ENCODE peak calls at places on chromosomes 13 and 19, in ten cellular contexts. V is endodermal cell, X is heart right ventricle, A is gastrocnemius medialis, C is lung, I is ovary, M is osteoblast, T is adrenal gland, H is OCI-LY7, D is H1. P is an unnamed sample. For H3K4me1 and H3K36me3, the result is how much of the 10 kb centered on the place peaks cover.

GRCh38 chr19:47271949-47272348 is 2.7 kb upstream of the INAFM1 start:
- DNase-seq in V (peak), X (no peak), A (no peak), C (no peak), I (peak), M (peak), T (no peak), H (no peak), D (no peak), P (peak)

GRCh38 chr13:32728327-32728726 is 142.1 kb downstream of the PDS5B start:
- DNase-seq in V (no peak), X (no peak), A (no peak), C (no peak), I (no peak), M (no peak), T (no peak), H (no peak), D (no peak), P (no peak)

GRCh38 chr19:38517321-38517720 is 83.8 kb downstream of the RYR1 start:
- DNase-seq in V (no peak), X (no peak), A (no peak), C (no peak), I (no peak), M (no peak), T (no peak), H (no peak), D (no peak), P (no peak)

GRCh38 chr13:30898070-30898469 is 8.0 kb upstream of the MEDAG start:
- DNase-seq in V (no peak), X (no peak), A (no peak), C (no peak), I (no peak), M (no peak), T (no peak), H (no peak), D (no peak), P (no peak)

GRCh38 chr13:91132381-91132780 is 215.1 kb upstream of the MIR17HG start:
- DNase-seq in V (no peak), X (no peak), A (no peak), C (no peak), I (no peak), M (no peak), T (no peak), H (no peak), D (no peak), P (no peak)

GRCh38 chr19:41804327-41804726 is 7.9 kb downstream of the CEACAM3 start:
- DNase-seq in V (peak), X (no peak), A (no peak), C (no peak), I (no peak), M (no peak), T (no peak), H (peak), D (no peak), P (no peak)

GRCh38 chr13:112625698-112626097 is 37.7 kb upstream of the TUBGCP3 start:
- DNase-seq in V (no peak), X (no peak), A (no peak), C (no peak), I (no peak), M (no peak), T (no peak), H (no peak), D (no peak), P (no peak)

GRCh38 chr13:95137096-95137495 is 164.2 kb downstream of the ABCC4 start:
- DNase-seq in V (no peak), X (no peak), A (no peak), C (no peak), I (no peak), M (peak), T (no peak), H (no peak), D (no peak), P (no peak)

GRCh38 chr19:42397315-42398166 is 7.4 kb upstream of the CNFN start:
- DNase-seq in V (no peak), X (no peak), A (no peak), C (no peak), I (no peak), M (peak), T (peak), H (no peak), D (no peak), P (no peak)

GRCh38 chr19:1608414-1609391 is 3.4 kb upstream of the UQCR11 start:
- DNase-seq in V (no peak), X (no peak), A (no peak), C (no peak), I (no peak), M (no peak), T (no peak), H (peak), D (no peak), P (peak)

GRCh38 chr19:45507864-45508680 is 793 bp downstream of the VASP start:
- DNase-seq in V (peak), X (no peak), A (no peak), C (no peak), I (peak), M (peak), T (peak), H (peak), D (no peak), P (peak)

GRCh38 chr19:6412111-6412999 is 12.3 kb downstream of the KHSRP start:
- DNase-seq in V (peak), X (no peak), A (no peak), C (no peak), I (peak), M (peak), T (no peak), H (peak), D (peak), P (peak)

GRCh38 chr19:51354103-51354741 is 12.0 kb downstream of the ETFB start:
- DNase-seq in V (peak), X (no peak), A (no peak), C (no peak), I (no peak), M (peak), T (no peak), H (no peak), D (no peak), P (peak)

GRCh38 chr13:30047154-30047874 is 196.9 kb upstream of the UBL3 start:
- DNase-seq in V (no peak), X (no peak), A (no peak), C (no peak), I (no peak), M (no peak), T (no peak), H (no peak), D (no peak), P (no peak)

GRCh38 chr19:17391371-17392151 is 2.4 kb downstream of the CCDC194 start:
- DNase-seq in V (peak), X (no peak), A (no peak), C (no peak), I (peak), M (peak), T (no peak), H (no peak), D (no peak), P (no peak)

GRCh38 chr19:17390665-17391370 is 3.2 kb downstream of the CCDC194 start:
- DNase-seq in V (peak), X (peak), A (peak), C (peak), I (peak), M (peak), T (peak), H (peak), D (peak), P (peak)

GRCh38 chr19:17393914-17394313 is at the start of gene CCDC194:
- DNase-seq in V (no peak), X (no peak), A (no peak), C (no peak), I (peak), M (peak), T (peak), H (no peak), D (no peak), P (no peak)

GRCh38 chr19:17389288-17389687 is 4.7 kb downstream of the CCDC194 start:
- DNase-seq in V (no peak), X (no peak), A (no peak), C (no peak), I (no peak), M (peak), T (no peak), H (no peak), D (no peak), P (no peak)

GRCh38 chr19:17389957-17390664 is 3.9 kb downstream of the CCDC194 start:
- DNase-seq in V (peak), X (no peak), A (no peak), C (no peak), I (peak), M (peak), T (no peak), H (no peak), D (no peak), P (no peak)
- TF ChIP-seq CTCF in V (peak), X (no peak), A (no peak), C (no peak), I (peak), M (no peak), T (no peak), H (no peak), D (no peak), P (no peak)

GRCh38 chr19:14672043-14672872 is 2.4 kb downstream of the ADGRE3 start:
- DNase-seq in V (no peak), X (no peak), A (no peak), C (no peak), I (no peak), M (peak), T (no peak), H (peak), D (no peak), P (no peak)

GRCh38 chr19:14670408-14670807 is 4.2 kb downstream of the ADGRE3 start:
- DNase-seq in V (no peak), X (no peak), A (no peak), C (no peak), I (no peak), M (no peak), T (no peak), H (no peak), D (no peak), P (no peak)

GRCh38 chr19:14673088-14673487 is 1.6 kb downstream of the ADGRE3 start:
- DNase-seq in V (no peak), X (no peak), A (no peak), C (no peak), I (no peak), M (no peak), T (no peak), H (no peak), D (no peak), P (no peak)

GRCh38 chr19:14674764-14675163 is at the start of gene ADGRE3:
- DNase-seq in V (no peak), X (no peak), A (no peak), C (no peak), I (no peak), M (peak), T (no peak), H (peak), D (no peak), P (no peak)

DNA sequence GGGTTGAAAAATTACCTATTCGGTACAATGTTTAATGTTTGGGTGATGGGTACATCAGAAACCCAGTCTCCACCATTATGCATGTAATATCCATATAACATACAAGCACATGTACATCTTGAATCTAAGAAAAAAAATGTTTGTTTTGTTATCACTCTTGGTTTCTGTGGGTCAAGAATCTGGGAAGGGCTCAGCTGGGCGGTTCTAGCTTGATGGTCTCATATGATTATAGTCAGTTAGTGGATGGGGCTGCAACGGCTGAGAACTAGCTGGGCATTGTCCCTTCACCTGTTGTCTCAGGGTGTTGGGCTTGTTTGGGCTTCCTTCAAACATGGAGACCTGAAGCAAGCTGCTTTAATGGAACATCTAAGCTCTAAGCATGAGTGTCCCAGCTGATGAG is 4.7 kb downstream of the ADGRE3 start:
- DNase-seq in V (no peak), X (no peak), A (no peak), C (no peak), I (no peak), M (peak), T (no peak), H (no peak), D (no peak), P (no peak)
- H3K4me1 ChIP-seq in V (under half), X (under half), A (under half), C (under half), I (under half), M (under half), T (under half), H (under half), D (under half), P (under half)

GRCh38 chr19:40666803-40667438 is 23.5 kb downstream of the NUMBL start:
- DNase-seq in V (no peak), X (no peak), A (no peak), C (no peak), I (no peak), M (peak), T (no peak), H (no peak), D (no peak), P (no peak)
- H3K36me3 ChIP-seq in V (under half), X (under half), A (under half), C (under half), I (under half), M (under half), T (under half), H (under half), D (under half), P (under half)

GRCh38 chr19:55678121-55678671 is 3.2 kb downstream of the EPN1 start:
- DNase-seq in V (no peak), X (peak), A (peak), C (no peak), I (no peak), M (no peak), T (peak), H (peak), D (no peak), P (peak)
- TF ChIP-seq CTCF in V (no peak), X (no peak), A (no peak), C (no peak), I (no peak), M (no peak), T (no peak), H (peak), D (no peak), P (no peak)

GRCh38 chr13:40585911-40586471 is 80.5 kb downstream of the FOXO1 start:
- DNase-seq in V (no peak), X (no peak), A (no peak), C (no peak), I (no peak), M (no peak), T (no peak), H (no peak), D (no peak), P (no peak)
- H3K4me1 ChIP-seq in V (under half), X (half or more), A (half or more), C (under half), I (under half), M (under half), T (half or more), H (half or more), D (under half), P (under half)

P was measured in mucosa of descending colon.